ENCODE peak calls at places on chromosomes 11 and 22, in eight cellular contexts. F, J, W, M, H, Q, C and T are unnamed samples.

GRCh38 chr22:43625242-43625641 is 186.9 kb downstream of the EFCAB6 start:
- DNase-seq in F (peak), J (no peak), W (no peak), M (no peak), H (no peak), Q (peak), C (no peak), T (no peak)

GRCh38 chr22:50162391-50162956 is 8.1 kb upstream of the PANX2 start:
- DNase-seq in F (no peak), J (no peak), W (no peak), M (no peak), H (no peak), Q (no peak), C (no peak), T (no peak)

GRCh38 chr11:66056541-66056940 is 4.4 kb downstream of the SF3B2 start:
- DNase-seq in F (no peak), J (no peak), W (no peak), M (no peak), H (no peak), Q (no peak), C (no peak), T (no peak)

GRCh38 chr11:76419896-76420295 is 24.9 kb upstream of the EMSY start:
- DNase-seq in F (no peak), J (no peak), W (no peak), M (no peak), H (no peak), Q (no peak), C (no peak), T (peak)

GRCh38 chr11:35622070-35622469 is 3.8 kb downstream of the FJX1 start:
- DNase-seq in F (peak), J (no peak), W (peak), M (peak), H (peak), Q (peak), C (no peak), T (no peak)

GRCh38 chr11:67120881-67121710 is 2.0 kb downstream of the KDM2A start:
- DNase-seq in F (peak), J (no peak), W (peak), M (no peak), H (peak), Q (no peak), C (no peak), T (no peak)

GRCh38 chr11:102802341-102802740 is 4.4 kb upstream of the MMP1 start:
- DNase-seq in F (peak), J (no peak), W (peak), M (no peak), H (peak), Q (peak), C (no peak), T (no peak)

GRCh38 chr22:49372530-49373288 is 455.0 kb downstream of the BRD1 start:
- DNase-seq in F (no peak), J (no peak), W (no peak), M (no peak), H (no peak), Q (no peak), C (no peak), T (no peak)

GRCh38 chr11:127252321-127252720 is 251.8 kb upstream of the KIRREL3 start:
- DNase-seq in F (no peak), J (no peak), W (no peak), M (no peak), H (no peak), Q (no peak), C (no peak), T (no peak)

GRCh38 chr11:81869337-81870065 is 864.2 kb downstream of the FAM181B start:
- DNase-seq in F (peak), J (peak), W (no peak), M (no peak), H (no peak), Q (peak), C (peak), T (peak)

GRCh38 chr11:34263462-34264186 is 94.2 kb downstream of the ABTB2 start:
- DNase-seq in F (peak), J (no peak), W (no peak), M (peak), H (peak), Q (peak), C (no peak), T (no peak)

GRCh38 chr11:109329716-109330115 is 92.3 kb upstream of the C11orf87 start:
- DNase-seq in F (no peak), J (no peak), W (no peak), M (no peak), H (no peak), Q (no peak), C (no peak), T (no peak)

GRCh38 chr11:120344302-120345004 is 8.2 kb downstream of the ARHGEF12 start:
- DNase-seq in F (peak), J (peak), W (no peak), M (no peak), H (peak), Q (no peak), C (peak), T (peak)

GRCh38 chr11:46296520-46297448 is 19.3 kb downstream of the CREB3L1 start:
- DNase-seq in F (peak), J (no peak), W (peak), M (no peak), H (peak), Q (peak), C (no peak), T (no peak)

GRCh38 chr11:46300270-46300669 is 22.8 kb downstream of the CREB3L1 start:
- DNase-seq in F (no peak), J (no peak), W (no peak), M (no peak), H (no peak), Q (no peak), C (no peak), T (no peak)

GRCh38 chr11:46302866-46303265 is 25.4 kb downstream of the CREB3L1 start:
- DNase-seq in F (no peak), J (no peak), W (no peak), M (no peak), H (no peak), Q (no peak), C (no peak), T (no peak)

GRCh38 chr11:46298699-46299424 is 21.4 kb downstream of the CREB3L1 start:
- DNase-seq in F (peak), J (no peak), W (peak), M (no peak), H (peak), Q (no peak), C (no peak), T (no peak)

GRCh38 chr11:46299425-46300067 is 22.1 kb downstream of the CREB3L1 start:
- DNase-seq in F (no peak), J (no peak), W (no peak), M (no peak), H (no peak), Q (no peak), C (no peak), T (no peak)
- H3K4me3 ChIP-seq in F (no peak), J (no peak), W (no peak), M (no peak), H (peak), Q (no peak), C (no peak), T (no peak)

GRCh38 chr11:133782116-133782725 is 63.1 kb downstream of the SPATA19 start:
- DNase-seq in F (no peak), J (no peak), W (no peak), M (no peak), H (no peak), Q (no peak), C (no peak), T (no peak)

GRCh38 chr11:133784359-133784758 is 61.0 kb downstream of the SPATA19 start:
- DNase-seq in F (no peak), J (no peak), W (no peak), M (no peak), H (no peak), Q (no peak), C (no peak), T (no peak)

GRCh38 chr11:133790995-133791394 is 54.3 kb downstream of the SPATA19 start:
- DNase-seq in F (no peak), J (no peak), W (no peak), M (no peak), H (no peak), Q (no peak), C (no peak), T (no peak)

GRCh38 chr11:133785795-133786194 is 59.5 kb downstream of the SPATA19 start:
- DNase-seq in F (no peak), J (no peak), W (no peak), M (no peak), H (no peak), Q (no peak), C (no peak), T (no peak)

GRCh38 chr11:133787379-133788103 is 57.8 kb downstream of the SPATA19 start:
- DNase-seq in F (no peak), J (no peak), W (no peak), M (no peak), H (no peak), Q (no peak), C (no peak), T (no peak)
- H3K4me3 ChIP-seq in F (no peak), J (no peak), W (no peak), M (peak), H (no peak), Q (no peak), C (no peak), T (no peak)

GRCh38 chr11:44424841-44425240 is 114.9 kb upstream of the ALX4 start:
- DNase-seq in F (no peak), J (no peak), W (no peak), M (peak), H (no peak), Q (no peak), C (no peak), T (no peak)

GRCh38 chr11:44426958-44427357 is 117.0 kb upstream of the ALX4 start:
- DNase-seq in F (no peak), J (no peak), W (no peak), M (no peak), H (no peak), Q (no peak), C (no peak), T (no peak)

GRCh38 chr11:44430140-44430539 is 120.2 kb upstream of the ALX4 start:
- DNase-seq in F (no peak), J (no peak), W (no peak), M (no peak), H (no peak), Q (no peak), C (no peak), T (no peak)

GRCh38 chr11:44427432-44427831 is 117.5 kb upstream of the ALX4 start:
- DNase-seq in F (no peak), J (no peak), W (no peak), M (no peak), H (no peak), Q (no peak), C (no peak), T (peak)

GRCh38 chr11:44426119-44426518 is 116.2 kb upstream of the ALX4 start:
- DNase-seq in F (no peak), J (no peak), W (no peak), M (no peak), H (no peak), Q (no peak), C (no peak), T (no peak)
- H3K4me3 ChIP-seq in F (no peak), J (no peak), W (no peak), M (no peak), H (no peak), Q (no peak), C (no peak), T (no peak)

GRCh38 chr11:100805509-100806199 is 118.6 kb downstream of the ARHGAP42 start:
- DNase-seq in F (peak), J (no peak), W (no peak), M (no peak), H (peak), Q (no peak), C (no peak), T (no peak)
- H3K4me3 ChIP-seq in F (no peak), J (no peak), W (no peak), M (no peak), H (no peak), Q (no peak), C (no peak), T (no peak)

DNA sequence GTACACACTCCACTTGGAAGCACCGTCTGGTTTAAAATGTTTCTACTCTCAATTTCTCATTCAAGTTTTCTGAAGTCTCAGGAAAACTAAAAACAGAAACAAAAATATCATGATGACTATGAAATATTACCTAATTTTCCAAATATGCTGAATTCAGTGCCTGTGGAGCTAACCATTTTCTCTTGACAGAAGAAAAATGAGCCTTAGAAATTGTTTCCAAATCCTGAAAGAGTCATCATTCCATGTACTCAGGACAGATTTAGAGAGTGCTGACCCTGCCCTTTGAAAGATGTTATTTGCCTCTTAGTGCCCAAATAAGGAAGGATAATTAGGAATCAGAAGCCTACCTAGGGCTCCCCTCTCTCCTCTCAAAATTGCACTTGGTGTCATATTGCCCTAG is 49.0 kb upstream of the TOP3B start:
- DNase-seq in F (no peak), J (no peak), W (no peak), M (no peak), H (no peak), Q (no peak), C (no peak), T (no peak)
- H3K4me3 ChIP-seq in F (no peak), J (no peak), W (no peak), M (no peak), H (no peak), Q (no peak), C (no peak), T (no peak)